ENCODE peak calls at places on chromosome 11, in five cellular contexts. P is fibroblast of mammary gland, S is CD14-positive monocyte, A is foreskin fibroblast, M is pancreas. X is an unnamed sample.

GRCh38 chr11:96162816-96163499 is 180.0 kb downstream of the MAML2 start:
- DNase-seq in P (peak), S (no peak), A (peak), M (no peak), X (no peak)

GRCh38 chr11:45755281-45755859 is 49.6 kb upstream of the SLC35C1 start:
- DNase-seq in P (no peak), S (no peak), A (no peak), M (no peak), X (no peak)

GRCh38 chr11:12280838-12281565 is 96.4 kb upstream of the PARVA start:
- DNase-seq in P (peak), S (no peak), A (no peak), M (no peak), X (no peak)

GRCh38 chr11:61114913-61115312 is 12.6 kb downstream of the CD5 start:
- DNase-seq in P (no peak), S (no peak), A (no peak), M (no peak), X (peak)

GRCh38 chr11:69970785-69971535 is 107.2 kb upstream of the ANO1 start:
- DNase-seq in P (no peak), S (no peak), A (no peak), M (no peak), X (no peak)

GRCh38 chr11:122833133-122833470 is 5.2 kb upstream of the CRTAM start:
- DNase-seq in P (no peak), S (no peak), A (no peak), M (no peak), X (no peak)

GRCh38 chr11:125846188-125846587 is 13.1 kb downstream of the PATE4 start:
- DNase-seq in P (no peak), S (no peak), A (no peak), M (no peak), X (no peak)

GRCh38 chr11:57597461-57597892 is at the start of gene SERPING1:
- DNase-seq in P (peak), S (no peak), A (no peak), M (peak), X (no peak)

GRCh38 chr11:69157156-69157821 is 1.6 kb downstream of the SMIM38 start:
- DNase-seq in P (peak), S (no peak), A (peak), M (peak), X (no peak)

GRCh38 chr11:131694526-131695424 is 324.4 kb downstream of the NTM start:
- DNase-seq in P (peak), S (peak), A (peak), M (peak), X (no peak)

GRCh38 chr11:74611369-74611861 is 19.0 kb downstream of the POLD3 start:
- DNase-seq in P (peak), S (no peak), A (peak), M (no peak), X (no peak)

GRCh38 chr11:61004037-61004641 is 32.7 kb downstream of the CD6 start:
- DNase-seq in P (peak), S (no peak), A (no peak), M (no peak), X (no peak)

GRCh38 chr11:60844870-60845221 is 2.9 kb downstream of the CCDC86 start:
- DNase-seq in P (no peak), S (no peak), A (no peak), M (no peak), X (no peak)

GRCh38 chr11:23732026-23732425 is 764.8 kb upstream of the LUZP2 start:
- DNase-seq in P (no peak), S (no peak), A (no peak), M (no peak), X (no peak)

GRCh38 chr11:102240502-102240901 is 76.8 kb upstream of the BIRC3 start:
- DNase-seq in P (peak), S (no peak), A (no peak), M (no peak), X (no peak)

GRCh38 chr11:95716266-95716665 is 73.3 kb downstream of the FAM76B start:
- DNase-seq in P (peak), S (no peak), A (no peak), M (no peak), X (no peak)

GRCh38 chr11:125593113-125593761 is 585 bp downstream of the STT3A start:
- DNase-seq in P (peak), S (no peak), A (peak), M (no peak), X (peak)

GRCh38 chr11:19738124-19738523 is 25.5 kb downstream of the NAV2 start:
- DNase-seq in P (no peak), S (no peak), A (no peak), M (no peak), X (no peak)

GRCh38 chr11:116650052-116650451 is 122.7 kb downstream of the BUD13 start:
- DNase-seq in P (no peak), S (no peak), A (no peak), M (no peak), X (no peak)

GRCh38 chr11:44306469-44307244 is 3.3 kb downstream of the ALX4 start:
- DNase-seq in P (no peak), S (no peak), A (no peak), M (no peak), X (no peak)

GRCh38 chr11:88175004-88175706 is at the start of gene RAB38:
- DNase-seq in P (no peak), S (no peak), A (no peak), M (peak), X (peak)

GRCh38 chr11:46247664-46248063 is 29.8 kb upstream of the CREB3L1 start:
- DNase-seq in P (peak), S (no peak), A (no peak), M (peak), X (no peak)

GRCh38 chr11:4041731-4042391 is 52.7 kb upstream of the RRM1 start:
- DNase-seq in P (peak), S (no peak), A (no peak), M (no peak), X (no peak)

GRCh38 chr11:13030857-13031256 is 21.7 kb downstream of the RASSF10 start:
- DNase-seq in P (no peak), S (no peak), A (no peak), M (peak), X (no peak)

GRCh38 chr11:122210378-122210995 is 94.5 kb upstream of the BLID start:
- DNase-seq in P (peak), S (no peak), A (no peak), M (no peak), X (no peak)

GRCh38 chr11:77086521-77087472 is 15.8 kb upstream of the OMP start:
- DNase-seq in P (no peak), S (peak), A (no peak), M (peak), X (peak)

GRCh38 chr11:43021466-43021865 is 290.3 kb upstream of the API5 start:
- DNase-seq in P (no peak), S (no peak), A (no peak), M (no peak), X (no peak)

GRCh38 chr11:3880724-3881123 is 25.3 kb downstream of the STIM1 start:
- DNase-seq in P (peak), S (no peak), A (peak), M (no peak), X (no peak)

GRCh38 chr11:58688779-58689503 is 42.8 kb downstream of the GLYAT start:
- DNase-seq in P (peak), S (no peak), A (peak), M (no peak), X (no peak)

GRCh38 chr11:64568584-64569140 is 22.4 kb upstream of the SLC22A12 start:
- DNase-seq in P (no peak), S (peak), A (no peak), M (no peak), X (peak)

GRCh38 chr11:69899957-69900821 is 81.0 kb upstream of the FGF3 start:
- DNase-seq in P (no peak), S (no peak), A (no peak), M (peak), X (peak)

GRCh38 chr11:85697747-85698146 is 11.8 kb upstream of the CCDC89 start:
- DNase-seq in P (no peak), S (no peak), A (no peak), M (no peak), X (no peak)

GRCh38 chr11:67429038-67429668 is 859 bp downstream of the RPS6KB2 start:
- DNase-seq in P (peak), S (no peak), A (no peak), M (no peak), X (no peak)

GRCh38 chr11:65489706-65490310 is 9.0 kb upstream of the MALAT1 start:
- DNase-seq in P (peak), S (no peak), A (peak), M (peak), X (no peak)

GRCh38 chr11:80163011-80163410 is 722.2 kb upstream of the TENM4 start:
- DNase-seq in P (no peak), S (no peak), A (no peak), M (no peak), X (no peak)

DNA sequence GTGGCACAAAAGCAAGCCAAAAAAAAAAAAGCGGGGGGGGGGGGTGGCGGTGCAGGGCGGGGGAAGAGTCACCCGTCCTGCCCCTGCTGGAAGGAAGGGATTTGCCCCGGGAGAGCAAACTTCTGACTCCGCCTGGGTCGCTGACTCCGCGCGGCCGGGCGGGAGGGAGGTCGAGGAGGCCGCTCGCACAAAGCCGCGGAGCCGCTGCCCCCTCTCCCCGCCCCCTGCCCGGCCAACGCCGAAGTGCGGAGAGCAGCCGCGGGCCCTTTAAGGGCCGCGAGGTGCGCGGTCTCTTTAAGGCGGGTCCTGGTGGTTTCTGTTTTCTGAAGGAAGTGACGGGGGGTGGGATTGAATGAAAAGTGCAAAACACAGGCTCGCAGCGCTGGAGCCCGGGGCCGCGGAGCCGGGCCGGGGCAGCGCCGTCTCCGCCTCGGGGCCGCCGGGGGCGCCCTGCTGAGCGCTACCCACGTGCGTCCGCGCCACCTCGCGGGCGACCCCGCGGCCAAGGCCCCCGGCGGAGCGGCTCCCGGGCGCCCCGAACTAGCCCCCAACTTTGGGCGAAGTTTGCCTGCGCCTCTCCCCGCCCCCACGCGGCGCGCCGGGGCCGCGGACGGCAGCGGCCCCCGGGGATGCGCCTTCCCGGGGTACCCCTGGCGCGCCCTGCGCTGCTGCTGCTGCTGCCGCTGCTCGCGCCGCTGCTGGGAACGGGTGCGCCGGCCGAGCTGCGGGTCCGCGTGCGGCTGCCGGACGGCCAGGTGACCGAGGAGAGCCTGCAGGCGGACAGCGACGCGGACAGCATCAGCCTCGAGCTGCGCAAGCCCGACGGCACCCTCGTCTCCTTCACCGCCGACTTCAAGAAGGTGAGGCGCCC is at the start of gene OAF:
- DNase-seq in P (peak), S (peak), A (peak), M (peak), X (no peak)
- TF ChIP-seq CTCF in P (no peak), S (peak), A (no peak), M (no peak), X (peak)

GRCh38 chr11:90434858-90435257 is 212.0 kb upstream of the CHORDC1 start:
- DNase-seq in P (no peak), S (no peak), A (no peak), M (no peak), X (no peak)
- TF ChIP-seq CTCF in P (no peak), S (no peak), A (no peak), M (no peak), X (no peak)

GRCh38 chr11:105915036-105915435 is 107.0 kb downstream of the MSANTD4 start:
- DNase-seq in P (no peak), S (no peak), A (no peak), M (no peak), X (no peak)
- TF ChIP-seq CTCF in P (no peak), S (no peak), A (no peak), M (no peak), X (no peak)

DNA sequence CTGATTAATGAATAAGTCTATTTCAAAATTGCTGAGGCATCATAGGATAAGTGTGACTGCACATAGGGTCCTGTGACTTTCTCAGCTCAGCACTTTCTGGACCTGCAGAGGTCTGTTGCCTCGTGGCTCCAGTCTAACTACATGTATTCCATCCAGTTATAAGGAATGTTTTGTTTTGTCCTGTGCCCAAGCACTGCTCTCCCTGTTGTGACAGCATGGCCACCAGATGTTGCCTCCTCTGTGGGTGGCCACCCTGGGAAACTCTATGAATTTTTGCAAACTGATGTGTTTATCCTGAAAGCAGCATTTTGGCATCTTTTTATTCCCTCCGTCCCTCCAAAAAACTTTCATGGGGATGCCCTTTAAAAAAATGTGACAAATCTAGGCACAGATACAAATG is 72.8 kb downstream of the CCDC34 start:
- DNase-seq in P (peak), S (no peak), A (no peak), M (no peak), X (no peak)
- TF ChIP-seq CTCF in P (no peak), S (no peak), A (no peak), M (no peak), X (no peak)